ENCODE peak calls at places on chromosomes 7 and 10, in four cellular contexts. One of them, this sample, is unnamed.

GRCh38 chr10:86644412-86645110 is 9.8 kb upstream of the OPN4 start:
- DNase-seq in DMS53: no peak
- DNase-seq in pulmonary artery endothelial cell: no peak
- DNase-seq in amniotic stem cell: no peak
- DNase-seq in this sample: no peak

GRCh38 chr7:5428470-5429252 is 5.0 kb upstream of the TNRC18 start:
- DNase-seq in DMS53: peak
- DNase-seq in pulmonary artery endothelial cell: no peak
- DNase-seq in amniotic stem cell: peak
- DNase-seq in this sample: peak

GRCh38 chr10:8640878-8641277 is 586.4 kb downstream of the GATA3 start:
- DNase-seq in DMS53: no peak
- DNase-seq in pulmonary artery endothelial cell: no peak
- DNase-seq in amniotic stem cell: no peak
- DNase-seq in this sample: no peak

GRCh38 chr10:110175406-110175805 is 32.0 kb upstream of the MXI1 start:
- DNase-seq in DMS53: no peak
- DNase-seq in pulmonary artery endothelial cell: no peak
- DNase-seq in amniotic stem cell: no peak
- DNase-seq in this sample: no peak

GRCh38 chr10:63812491-63812890 is 291.3 kb downstream of the REEP3 start:
- DNase-seq in DMS53: no peak
- DNase-seq in pulmonary artery endothelial cell: no peak
- DNase-seq in amniotic stem cell: no peak
- DNase-seq in this sample: no peak

GRCh38 chr7:29190349-29191045 is 4.1 kb upstream of the CHN2 start:
- DNase-seq in DMS53: peak
- DNase-seq in pulmonary artery endothelial cell: no peak
- DNase-seq in amniotic stem cell: no peak
- DNase-seq in this sample: no peak

GRCh38 chr7:120996333-120996982 is 7.9 kb downstream of the CPED1 start:
- DNase-seq in DMS53: peak
- DNase-seq in pulmonary artery endothelial cell: peak
- DNase-seq in amniotic stem cell: peak
- DNase-seq in this sample: peak

GRCh38 chr7:129298268-129298893 is 73.6 kb downstream of the AHCYL2 start:
- DNase-seq in DMS53: peak
- DNase-seq in pulmonary artery endothelial cell: no peak
- DNase-seq in amniotic stem cell: peak
- DNase-seq in this sample: peak

GRCh38 chr7:139598642-139599041 is 75.2 kb downstream of the CLEC2L start:
- DNase-seq in DMS53: peak
- DNase-seq in pulmonary artery endothelial cell: no peak
- DNase-seq in amniotic stem cell: no peak
- DNase-seq in this sample: no peak

GRCh38 chr7:142859829-142860228 is 5.0 kb downstream of the EPHB6 start:
- DNase-seq in DMS53: no peak
- DNase-seq in pulmonary artery endothelial cell: no peak
- DNase-seq in amniotic stem cell: peak
- DNase-seq in this sample: no peak

GRCh38 chr10:86265877-86266259 is 100.7 kb downstream of the GRID1 start:
- DNase-seq in DMS53: no peak
- DNase-seq in pulmonary artery endothelial cell: no peak
- DNase-seq in amniotic stem cell: no peak
- DNase-seq in this sample: no peak

This sample was measured in AG09319.